ENCODE peak calls at places on chromosomes 3 and 15, in six cellular contexts. A, U, Y, S, T and K are unnamed samples.

GRCh38 chr3:72234394-72234793 is 449.4 kb upstream of the PROK2 start:
- DNase-seq in A (no peak), U (no peak), Y (peak; percentile 34), S (no peak), T (no peak), K (no peak)

GRCh38 chr3:103787879-103788278 is 1353.1 kb downstream of the ZPLD1 start:
- DNase-seq in A (no peak), U (no peak), Y (no peak), S (no peak), T (no peak), K (no peak)

GRCh38 chr3:24177201-24177600 is 232.1 kb downstream of the NR1D2 start:
- DNase-seq in A (no peak), U (no peak), Y (no peak), S (no peak), T (no peak), K (no peak)

GRCh38 chr15:25501828-25502446 is 63.1 kb upstream of the UBE3A start:
- DNase-seq in A (no peak), U (no peak), Y (no peak), S (no peak), T (no peak), K (no peak)

GRCh38 chr15:81530271-81530670 is 156.3 kb upstream of the TMC3 start:
- DNase-seq in A (no peak), U (no peak), Y (no peak), S (no peak), T (no peak), K (no peak)

GRCh38 chr15:76147906-76148553 is 88.2 kb downstream of the TMEM266 start:
- DNase-seq in A (peak; percentile 71), U (peak; percentile 88), Y (peak; percentile 64), S (peak; percentile 73), T (no peak), K (no peak)

GRCh38 chr3:155619118-155619915 is 125.6 kb downstream of the PLCH1 start:
- DNase-seq in A (no peak), U (no peak), Y (no peak), S (no peak), T (no peak), K (no peak)

GRCh38 chr15:90942354-90943120 is 7.5 kb downstream of the UNC45A start:
- DNase-seq in A (no peak), U (no peak), Y (no peak), S (no peak), T (no peak), K (no peak)

GRCh38 chr3:53823956-53824320 is 22.3 kb downstream of the CHDH start:
- DNase-seq in A (no peak), U (no peak), Y (no peak), S (no peak), T (no peak), K (no peak)

GRCh38 chr3:152540120-152540519 is 271.4 kb downstream of the MBNL1 start:
- DNase-seq in A (no peak), U (no peak), Y (no peak), S (no peak), T (no peak), K (no peak)

GRCh38 chr3:186724911-186725310 is 7.8 kb downstream of the KNG1 start:
- DNase-seq in A (no peak), U (no peak), Y (no peak), S (no peak), T (no peak), K (no peak)

GRCh38 chr15:39918688-39919385 is 1.2 kb downstream of the GPR176 start:
- DNase-seq in A (no peak), U (no peak), Y (no peak), S (no peak), T (no peak), K (no peak)

GRCh38 chr3:15108082-15108545 is 9.2 kb upstream of the RBSN start:
- DNase-seq in A (peak; percentile 62), U (peak; percentile 92), Y (peak; percentile 75), S (peak; percentile 68), T (peak; percentile 79), K (peak; percentile 68)

GRCh38 chr15:52466134-52466701 is 62.5 kb downstream of the MYO5A start:
- DNase-seq in A (no peak), U (peak; percentile 92), Y (peak; percentile 37), S (peak; percentile 38), T (peak; percentile 72), K (peak; percentile 37)

GRCh38 chr3:46708401-46709146 is 7.4 kb downstream of the TMIE start:
- DNase-seq in A (no peak), U (peak; percentile 68), Y (no peak), S (no peak), T (peak; percentile 34), K (peak; percentile 13)

GRCh38 chr3:112032377-112032776 is 2.2 kb upstream of the TMPRSS7 start:
- DNase-seq in A (no peak), U (no peak), Y (no peak), S (no peak), T (no peak), K (no peak)

GRCh38 chr3:183410280-183410679 is 18.1 kb downstream of the MCF2L2 start:
- DNase-seq in A (no peak), U (no peak), Y (no peak), S (no peak), T (no peak), K (no peak)

GRCh38 chr15:50219820-50220219 is 37.8 kb downstream of the SLC27A2 start:
- DNase-seq in A (peak; percentile 22), U (no peak), Y (no peak), S (no peak), T (no peak), K (no peak)

GRCh38 chr15:59696332-59696731 is 7.2 kb upstream of the BNIP2 start:
- DNase-seq in A (no peak), U (no peak), Y (no peak), S (no peak), T (no peak), K (no peak)

GRCh38 chr3:69143055-69143454 is 20.7 kb upstream of the LMOD3 start:
- DNase-seq in A (no peak), U (no peak), Y (no peak), S (no peak), T (no peak), K (no peak)

GRCh38 chr15:56805466-56806146 is 72.3 kb upstream of the ZNF280D start:
- DNase-seq in A (peak; percentile 41), U (no peak), Y (no peak), S (no peak), T (no peak), K (no peak)

GRCh38 chr15:78210349-78210717 is 24.0 kb downstream of the ACSBG1 start:
- DNase-seq in A (no peak), U (no peak), Y (no peak), S (peak; percentile 20), T (no peak), K (no peak)

GRCh38 chr3:186520957-186521842 is 23.0 kb downstream of the CRYGS start:
- DNase-seq in A (no peak), U (peak; percentile 78), Y (no peak), S (no peak), T (no peak), K (no peak)

GRCh38 chr15:88090406-88091085 is 166.0 kb downstream of the NTRK3 start:
- DNase-seq in A (no peak), U (no peak), Y (no peak), S (no peak), T (no peak), K (no peak)

GRCh38 chr3:140128217-140129137 is 193.5 kb downstream of the CLSTN2 start:
- DNase-seq in A (peak; percentile 29), U (no peak), Y (peak; percentile 21), S (peak; percentile 20), T (peak; percentile 47), K (peak; percentile 22)

GRCh38 chr3:31770822-31771326 is 210.2 kb downstream of the OSBPL10 start:
- DNase-seq in A (no peak), U (no peak), Y (no peak), S (no peak), T (no peak), K (no peak)

GRCh38 chr3:185455860-185456259 is 43.0 kb downstream of the TMEM41A start:
- DNase-seq in A (no peak), U (no peak), Y (no peak), S (no peak), T (no peak), K (no peak)
- TF ChIP-seq CTCF in A (no peak), U (no peak), Y (no peak), S (no peak), T (peak; percentile 10), K (peak; percentile 7)

GRCh38 chr15:54127574-54127973 is 149.3 kb downstream of the UNC13C start:
- DNase-seq in A (no peak), U (no peak), Y (no peak), S (no peak), T (no peak), K (no peak)

GRCh38 chr15:54131410-54131809 is 153.2 kb downstream of the UNC13C start:
- DNase-seq in A (no peak), U (no peak), Y (no peak), S (no peak), T (no peak), K (no peak)
- H3K4me1 ChIP-seq in A (no peaks in the 10 kb centered on the region), U (no peaks in the 10 kb centered on the region), Y (no peaks in the 10 kb centered on the region), S (no peaks in the 10 kb centered on the region), T (no peaks in the 10 kb centered on the region), K (no peaks in the 10 kb centered on the region)

DNA sequence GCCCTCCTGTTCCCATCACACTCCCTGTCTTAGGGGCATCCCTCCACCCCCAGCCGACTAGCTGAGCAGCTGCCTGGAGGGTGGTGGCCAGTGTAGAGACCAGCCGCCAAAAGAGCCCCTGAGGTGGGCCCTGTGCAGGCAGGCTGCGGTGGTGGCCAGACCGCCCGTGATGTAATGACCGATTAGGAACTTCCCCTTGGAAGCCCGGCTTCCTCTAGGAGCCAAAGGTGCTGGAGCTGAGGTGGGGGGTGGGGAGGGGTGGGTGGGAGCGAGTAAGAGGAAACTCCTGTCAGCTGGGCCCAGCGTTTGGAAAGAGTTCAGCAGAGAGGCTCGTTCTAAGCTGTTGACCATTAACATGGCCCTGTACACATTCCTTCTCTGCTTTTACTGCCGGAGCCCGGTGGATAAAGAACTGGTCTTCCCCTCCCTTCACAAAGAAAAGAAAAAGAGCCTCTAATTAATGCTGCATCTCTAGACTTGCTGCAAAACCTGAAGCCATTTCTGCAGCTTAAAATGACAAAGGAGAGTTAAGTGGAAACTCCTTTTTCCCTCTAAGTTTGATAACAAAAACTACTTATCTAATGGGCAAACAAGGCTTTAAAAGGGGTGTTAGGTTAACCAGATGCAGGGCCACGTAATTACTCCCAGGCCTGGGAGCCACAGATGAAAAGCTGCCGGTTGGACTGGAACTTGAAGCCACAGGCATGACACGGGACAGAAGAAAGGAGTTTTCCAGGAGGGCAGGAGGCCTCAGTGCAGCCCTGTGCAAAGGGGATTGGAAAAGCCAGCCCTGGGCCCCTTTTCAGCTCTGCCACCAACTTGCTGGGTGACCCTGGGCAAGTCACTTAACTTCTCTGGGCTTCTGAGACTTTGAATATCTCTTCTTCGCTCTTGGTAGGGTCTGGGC is 71.2 kb downstream of the SMAD6 start:
- DNase-seq in A (no peak), U (peak; percentile 59), Y (no peak), S (peak; percentile 68), T (no peak), K (no peak)
- H3K27me3 ChIP-seq in A (no peaks in the 10 kb centered on the region), U (no peaks in the 10 kb centered on the region), Y (no peaks in the 10 kb centered on the region), S (no peaks in the 10 kb centered on the region), T (no peaks in the 10 kb centered on the region), K (no peaks in the 10 kb centered on the region)

GRCh38 chr3:34012102-34012461 is 213.7 kb downstream of the PDCD6IP start:
- DNase-seq in A (peak; percentile 46), U (no peak), Y (no peak), S (no peak), T (no peak), K (no peak)

GRCh38 chr3:34016925-34017592 is 218.6 kb downstream of the PDCD6IP start:
- DNase-seq in A (no peak), U (no peak), Y (no peak), S (no peak), T (no peak), K (no peak)

GRCh38 chr3:34013818-34014576 is 215.6 kb downstream of the PDCD6IP start:
- DNase-seq in A (no peak), U (no peak), Y (no peak), S (no peak), T (no peak), K (no peak)

GRCh38 chr3:34017757-34018156 is 219.3 kb downstream of the PDCD6IP start:
- DNase-seq in A (no peak), U (no peak), Y (no peak), S (no peak), T (no peak), K (no peak)

GRCh38 chr3:34015204-34016142 is 217.0 kb downstream of the PDCD6IP start:
- DNase-seq in A (no peak), U (no peak), Y (no peak), S (no peak), T (no peak), K (no peak)
- TF ChIP-seq CTCF in A (no peak), U (no peak), Y (no peak), S (no peak), T (no peak), K (no peak)